ENCODE peak calls at places on chromosomes 3 and 15, in six cellular contexts. L is neuronal stem cell, M is trophoblast cell, X is IMR-90, J is H9, F is H1. E is an unnamed sample.

GRCh38 chr3:179896507-179896906 is 140.2 kb downstream of the PEX5L start:
- DNase-seq in F (no peak), L (no peak), M (no peak), X (no peak), J (no peak), E (no peak)

GRCh38 chr3:31893174-31893573 is 87.9 kb downstream of the OSBPL10 start:
- DNase-seq in F (no peak), L (no peak), M (peak), J (no peak), X (peak), E (peak)

GRCh38 chr3:138042043-138042442 is 32.1 kb downstream of the CLDN18 start:
- DNase-seq in F (no peak), J (no peak), X (peak), M (peak), L (no peak), E (peak)

GRCh38 chr3:69011331-69011730 is 2.2 kb downstream of the EOGT start:
- DNase-seq in M (no peak), L (no peak), J (no peak), F (no peak), X (peak), E (no peak)

GRCh38 chr3:124438813-124439212 is 291.4 kb upstream of the UMPS start:
- DNase-seq in L (no peak), X (no peak), M (no peak), J (peak), F (no peak), E (no peak)

GRCh38 chr3:63687569-63688233 is 35.2 kb downstream of the SNTN start:
- DNase-seq in F (no peak), M (no peak), J (no peak), L (peak), X (no peak), E (no peak)

GRCh38 chr15:89482139-89482538 is 14.2 kb downstream of the RHCG start:
- DNase-seq in F (no peak), L (no peak), X (no peak), M (no peak), J (no peak), E (no peak)

GRCh38 chr3:50612234-50612972 is 829 bp upstream of the CISH start:
- DNase-seq in L (no peak), F (no peak), X (no peak), J (no peak), M (no peak), E (no peak)

GRCh38 chr3:58793052-58793451 is 126.5 kb upstream of the FAM3D start:
- DNase-seq in L (no peak), X (no peak), M (peak), F (no peak), J (no peak), E (no peak)

GRCh38 chr3:12706504-12707253 is 42.8 kb upstream of the RAF1 start:
- DNase-seq in J (peak), X (peak), M (peak), L (peak), F (peak), E (peak)

GRCh38 chr3:16148783-16149182 is 25.7 kb upstream of the GALNT15 start:
- DNase-seq in J (no peak), F (no peak), M (no peak), X (peak), L (no peak), E (peak)

GRCh38 chr15:39118510-39118909 is 462.4 kb upstream of the THBS1 start:
- DNase-seq in J (no peak), M (no peak), L (no peak), X (peak), F (no peak), E (no peak)

GRCh38 chr15:89851665-89852341 is 37.2 kb upstream of the ANPEP start:
- DNase-seq in M (no peak), J (no peak), F (no peak), X (no peak), L (no peak), E (no peak)

GRCh38 chr15:96728591-96728990 is 398.1 kb downstream of the NR2F2 start:
- DNase-seq in J (no peak), X (no peak), M (peak), L (no peak), F (no peak), E (no peak)

GRCh38 chr3:156674911-156675743 is 737 bp downstream of the TIPARP start:
- DNase-seq in J (peak), L (peak), M (peak), X (peak), F (no peak), E (peak)

GRCh38 chr3:56054827-56055226 is 413.4 kb downstream of the ERC2 start:
- DNase-seq in J (no peak), X (no peak), M (peak), F (no peak), L (no peak), E (no peak)

GRCh38 chr15:66131200-66131599 is 122.3 kb downstream of the MEGF11 start:
- DNase-seq in X (no peak), F (no peak), J (no peak), L (no peak), M (no peak), E (no peak)

GRCh38 chr15:67750371-67750770 is 74.9 kb upstream of the SKOR1 start:
- DNase-seq in L (no peak), X (no peak), J (no peak), M (peak), F (no peak), E (no peak)

GRCh38 chr3:160001850-160002623 is 13.4 kb downstream of the IL12A start:
- DNase-seq in F (no peak), L (no peak), M (no peak), J (no peak), X (no peak), E (no peak)

GRCh38 chr3:170488802-170489201 is 70.1 kb downstream of the CLDN11 start:
- DNase-seq in J (no peak), F (no peak), L (no peak), M (peak), X (peak), E (peak)

GRCh38 chr3:48408823-48409281 is 21.0 kb downstream of the PLXNB1 start:
- DNase-seq in L (no peak), J (peak), X (no peak), M (no peak), F (no peak), E (no peak)

GRCh38 chr3:71050133-71050520 is 533.4 kb downstream of the FOXP1 start:
- DNase-seq in J (no peak), F (no peak), L (no peak), M (no peak), X (peak), E (peak)

GRCh38 chr3:126720596-126720995 is 16.6 kb downstream of the CHCHD6 start:
- DNase-seq in J (no peak), F (no peak), L (no peak), M (no peak), X (no peak), E (no peak)

GRCh38 chr3:170054204-170054603 is 16.4 kb downstream of the GPR160 start:
- DNase-seq in J (no peak), L (no peak), F (no peak), M (peak), X (no peak), E (peak)

DNA sequence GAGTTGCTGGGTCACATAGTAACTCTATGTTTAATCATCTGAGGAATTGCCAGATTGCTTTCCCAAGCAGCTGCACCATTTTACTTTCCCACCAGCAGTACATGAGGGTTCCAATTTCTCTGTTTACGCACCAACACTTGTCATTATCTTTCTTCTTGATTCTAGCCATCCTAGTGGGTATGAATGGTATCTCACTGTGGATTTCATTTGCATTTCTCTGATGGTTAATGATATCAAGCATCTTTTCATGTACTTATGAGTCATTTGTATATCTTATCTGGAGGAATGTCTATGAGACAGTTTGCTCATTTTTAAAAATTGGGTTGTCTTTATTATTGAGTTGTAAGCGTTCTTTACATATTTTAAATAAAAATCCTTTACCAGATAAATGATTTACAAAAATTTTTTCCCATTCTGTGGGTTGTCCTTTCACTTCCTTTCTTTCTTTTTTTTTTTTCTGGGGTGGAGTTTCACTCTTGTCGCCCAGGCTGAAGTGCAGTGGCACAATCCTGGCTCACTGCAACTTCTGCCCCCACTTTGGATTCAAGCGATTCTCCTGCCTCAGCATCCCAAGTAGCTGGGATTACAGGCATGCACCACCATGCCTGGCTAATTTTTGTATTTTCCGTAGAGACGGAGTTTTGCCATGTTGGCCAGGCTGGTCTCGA is 8.9 kb upstream of the SGO1 start:
- DNase-seq in X (peak), F (no peak), J (no peak), L (no peak), M (peak), E (peak)
- H4K91ac ChIP-seq in X (no peak), F (no peak), J (no peak), L (no peak), M (no peak), E (no peak)

GRCh38 chr15:75570119-75570518 is 9.0 kb downstream of the PTPN9 start:
- DNase-seq in F (no peak), J (no peak), M (no peak), L (no peak), X (no peak), E (no peak)

GRCh38 chr15:75561888-75562287 is 17.2 kb downstream of the PTPN9 start:
- DNase-seq in X (no peak), L (no peak), M (no peak), J (no peak), F (no peak), E (no peak)

DNA sequence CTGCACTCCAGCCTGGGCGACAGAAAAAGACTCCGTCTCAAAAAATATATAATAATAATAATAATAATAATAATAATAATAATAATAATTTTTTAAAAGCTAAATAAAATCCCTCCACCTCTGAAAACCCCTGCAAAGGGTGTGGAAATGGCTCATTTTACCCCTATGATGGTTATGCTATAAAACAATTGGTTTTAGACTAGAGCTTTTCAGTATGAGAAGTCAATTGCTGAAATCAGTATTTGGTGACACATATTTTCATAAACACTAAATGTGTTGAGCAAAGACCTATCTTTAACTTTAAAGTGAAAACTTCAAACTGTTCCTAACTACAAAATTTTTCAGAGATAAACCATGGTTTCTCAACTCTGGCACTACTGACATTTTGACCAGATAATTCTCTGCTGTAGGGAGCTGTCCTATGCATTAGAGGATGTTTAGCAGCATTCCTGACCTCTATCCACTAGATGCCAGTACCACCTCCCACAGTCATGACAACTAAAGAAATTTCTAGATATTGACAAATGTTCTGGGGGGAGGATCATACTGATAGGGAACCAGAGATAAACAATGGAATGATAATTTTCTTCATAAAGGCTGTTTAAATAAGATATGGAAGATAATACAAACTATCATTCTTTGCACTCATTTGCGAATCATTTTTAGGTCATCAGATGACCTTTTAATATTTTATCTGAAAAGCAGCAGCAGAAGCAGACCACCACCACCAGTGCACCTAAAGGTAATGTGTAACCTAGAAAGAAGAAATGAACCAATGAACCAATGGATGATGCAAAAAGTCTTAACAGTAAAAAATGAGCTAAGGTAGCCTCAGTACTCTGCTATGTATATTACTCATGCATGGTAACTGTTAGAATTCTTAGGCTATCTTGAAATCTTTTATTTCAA is 13.8 kb downstream of the PTPN9 start:
- DNase-seq in X (peak), J (no peak), L (no peak), M (peak), F (no peak), E (no peak)
- H3K27ac ChIP-seq in X (no peak), J (no peak), L (no peak), M (no peak), F (no peak), E (no peak)

GRCh38 chr3:11616551-11616950 is 27.2 kb downstream of the VGLL4 start:
- DNase-seq in F (no peak), M (no peak), X (no peak), J (no peak), L (no peak), E (no peak)

GRCh38 chr3:11618897-11619296 is 24.8 kb downstream of the VGLL4 start:
- DNase-seq in M (no peak), J (no peak), X (no peak), L (no peak), F (no peak), E (no peak)

GRCh38 chr3:11621077-11621476 is 22.6 kb downstream of the VGLL4 start:
- DNase-seq in X (no peak), L (no peak), M (no peak), F (no peak), J (no peak), E (no peak)

GRCh38 chr3:11619946-11620652 is 23.6 kb downstream of the VGLL4 start:
- DNase-seq in M (no peak), J (no peak), F (no peak), X (no peak), L (no peak), E (no peak)

DNA sequence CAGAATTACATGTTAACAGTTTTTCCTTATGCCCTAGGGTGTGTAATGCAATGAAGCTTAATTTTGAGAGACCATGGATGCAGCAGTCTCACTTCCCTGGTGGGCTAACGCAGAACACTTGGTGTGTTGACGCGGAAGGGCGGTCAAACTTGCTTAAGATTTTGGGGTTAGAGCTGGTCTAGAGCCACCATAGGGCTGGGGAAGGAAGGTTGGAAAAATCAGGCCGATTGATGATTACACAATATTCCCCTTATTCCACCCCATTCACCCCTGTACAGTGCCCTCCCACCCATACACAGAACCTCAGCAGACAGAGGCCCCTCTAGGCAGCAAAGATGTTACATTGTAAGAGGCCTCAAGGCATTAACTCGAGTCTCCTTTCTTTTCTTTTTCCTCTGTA is 24.3 kb downstream of the VGLL4 start:
- DNase-seq in X (no peak), F (no peak), J (no peak), M (no peak), L (no peak), E (no peak)
- H4K91ac ChIP-seq in X (no peak), F (no peak), J (no peak), M (no peak), L (no peak), E (no peak)

GRCh38 chr3:189568931-189569330 is 62.3 kb upstream of the TP63 start:
- DNase-seq in X (no peak), M (no peak), L (no peak), F (no peak), J (no peak), E (no peak)

GRCh38 chr3:189567772-189568420 is 63.3 kb upstream of the TP63 start:
- DNase-seq in L (no peak), M (no peak), F (no peak), J (no peak), X (no peak), E (no peak)

GRCh38 chr3:189567322-189567721 is 63.9 kb upstream of the TP63 start:
- DNase-seq in X (no peak), L (no peak), J (no peak), M (no peak), F (no peak), E (no peak)

GRCh38 chr3:189566550-189566949 is 64.6 kb upstream of the TP63 start:
- DNase-seq in L (no peak), J (no peak), F (no peak), X (no peak), M (no peak), E (no peak)

DNA sequence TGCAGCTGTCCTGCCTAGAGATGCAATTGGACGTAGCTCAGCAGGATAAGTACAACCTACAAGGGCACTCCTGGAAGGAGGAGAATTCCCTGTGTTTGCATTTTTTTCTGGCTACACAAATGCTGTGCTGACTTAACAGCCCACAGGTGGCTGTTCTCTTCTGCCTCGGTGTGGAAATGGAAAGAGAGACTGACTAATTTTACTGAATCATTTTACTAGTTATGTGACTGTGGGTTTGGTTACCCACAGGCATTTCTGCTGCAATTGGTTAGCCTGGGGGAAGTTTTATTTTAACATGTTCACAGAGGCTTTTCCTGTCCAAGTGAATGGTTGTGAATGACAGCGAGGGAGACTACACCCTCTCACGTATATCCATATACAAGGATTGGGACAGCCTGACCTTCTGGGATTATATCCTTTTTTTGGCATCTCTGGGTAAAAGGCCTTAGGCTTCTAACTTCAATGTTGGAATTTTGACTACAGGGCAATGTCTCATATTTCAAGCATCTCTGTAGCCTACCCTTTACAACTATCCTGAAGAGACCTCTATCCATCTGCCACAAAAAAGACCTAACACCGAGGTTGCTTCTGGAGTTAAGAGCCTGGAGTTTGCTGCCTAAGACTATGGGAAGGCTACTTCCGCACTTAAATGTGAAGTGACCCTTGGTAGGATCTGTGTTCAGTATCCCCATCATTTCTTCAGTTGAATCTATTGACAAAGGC is 67.2 kb upstream of the TP63 start:
- DNase-seq in L (no peak), F (no peak), M (peak), X (peak), J (no peak), E (peak)
- H3K27ac ChIP-seq in L (no peak), F (no peak), M (no peak), X (no peak), J (no peak), E (no peak)

DNA sequence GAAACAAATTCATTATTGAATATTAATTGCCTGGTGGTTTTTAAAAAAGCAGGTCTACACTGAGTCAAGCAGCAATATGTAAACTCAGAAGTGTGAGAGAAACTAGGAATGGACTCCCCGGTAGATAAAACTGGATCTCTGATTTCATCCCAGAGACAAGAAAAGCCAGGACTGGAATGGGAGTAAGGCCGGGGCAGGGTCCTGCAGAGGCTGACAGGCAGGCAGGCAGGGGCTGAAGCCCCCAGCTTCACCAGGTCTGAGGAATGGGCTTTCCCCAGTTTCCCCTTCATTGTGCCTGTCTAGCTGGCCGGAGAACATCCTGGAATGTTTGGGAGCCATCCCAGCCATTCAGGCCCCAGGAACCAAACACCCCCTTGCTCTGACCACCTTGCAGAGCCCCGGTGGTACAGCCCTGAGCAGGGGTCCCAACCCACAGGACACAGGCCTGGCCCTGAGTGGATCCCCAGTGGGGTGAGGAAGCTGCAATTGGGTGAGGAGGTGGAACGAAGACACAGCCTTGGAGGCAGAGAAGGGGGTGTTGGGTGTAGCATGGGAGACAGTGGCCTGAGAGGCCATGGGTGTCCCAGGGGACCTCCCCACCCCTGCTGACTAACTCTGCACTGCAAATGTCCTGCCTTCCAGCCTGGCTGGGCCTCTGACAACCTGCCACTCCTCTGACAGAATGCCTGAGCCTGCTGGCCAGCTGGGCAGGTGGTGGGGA is 31.7 kb upstream of the XYLB start:
- DNase-seq in F (no peak), X (no peak), M (no peak), L (no peak), J (no peak), E (no peak)
- H4K91ac ChIP-seq in F (no peak), X (no peak), M (no peak), L (no peak), J (no peak), E (no peak)

GRCh38 chr3:20240154-20240883 is 54.3 kb upstream of the SGO1 start:
- DNase-seq in X (no peak), L (no peak), M (no peak), J (no peak), F (no peak), E (no peak)

GRCh38 chr3:20232906-20233305 is 46.9 kb upstream of the SGO1 start:
- DNase-seq in J (no peak), F (no peak), M (no peak), L (no peak), X (no peak), E (no peak)

GRCh38 chr3:20230954-20231353 is 44.9 kb upstream of the SGO1 start:
- DNase-seq in F (no peak), L (no peak), J (no peak), M (no peak), X (no peak), E (no peak)

GRCh38 chr3:20236603-20237002 is 50.6 kb upstream of the SGO1 start:
- DNase-seq in X (no peak), M (no peak), J (no peak), L (no peak), F (no peak), E (no peak)

GRCh38 chr3:20235796-20236195 is 49.8 kb upstream of the SGO1 start:
- DNase-seq in J (no peak), X (no peak), M (no peak), L (no peak), F (no peak), E (no peak)
- H3K27ac ChIP-seq in J (no peak), X (no peak), M (no peak), L (no peak), F (no peak), E (no peak)